ENCODE peak calls at places on chromosomes 12 and 14, in nine cellular contexts. Z is lower lobe of right lung, L is mucosa of descending colon, I is BE2C, F is foreskin keratinocyte, R is adipocyte, Q is ovary, V is body of pancreas, O is cardiac muscle cell. T is an unnamed sample. For H3K4me1, the result is how much of the 10 kb centered on the place peaks cover.

GRCh38 chr12:93982847-93983315 is 165.5 kb upstream of the PLXNC1 start:
- DNase-seq in F (peak), Q (no peak), I (no peak), Z (no peak), L (no peak), V (no peak), O (peak), R (peak), T (no peak)

GRCh38 chr14:94483071-94483451 is 7.1 kb upstream of the SERPINA9 start:
- DNase-seq in Q (no peak), I (no peak), L (no peak), V (no peak), R (no peak), F (no peak), O (no peak), Z (no peak), T (no peak)

GRCh38 chr14:50823763-50824636 is 7.0 kb downstream of the NIN start:
- DNase-seq in O (no peak), L (no peak), I (no peak), V (peak), F (no peak), Q (no peak), Z (no peak), R (no peak), T (peak)

GRCh38 chr12:128007250-128007649 is 259.7 kb upstream of the TMEM132C start:
- DNase-seq in V (no peak), Q (no peak), Z (no peak), I (no peak), R (no peak), O (no peak), L (no peak), F (no peak), T (no peak)

GRCh38 chr12:90977224-90977623 is 22.2 kb upstream of the CCER1 start:
- DNase-seq in V (no peak), L (no peak), R (peak), F (no peak), Z (no peak), Q (no peak), I (no peak), O (no peak), T (no peak)

GRCh38 chr14:20757963-20758362 is 10.2 kb upstream of the EDDM3B start:
- DNase-seq in R (no peak), O (no peak), V (peak), Z (peak), F (no peak), I (no peak), L (no peak), Q (no peak), T (peak)

GRCh38 chr12:85831327-85831990 is 4.8 kb downstream of the RASSF9 start:
- DNase-seq in L (no peak), O (no peak), Z (no peak), R (no peak), Q (no peak), V (no peak), I (no peak), F (no peak), T (no peak)

GRCh38 chr12:115322275-115322674 is 638.3 kb upstream of the TBX3 start:
- DNase-seq in R (peak), V (no peak), O (peak), L (no peak), Z (no peak), Q (no peak), F (peak), I (no peak), T (no peak)

GRCh38 chr14:79581912-79582576 is 629.3 kb downstream of the DIO2 start:
- DNase-seq in Q (no peak), Z (no peak), L (no peak), O (no peak), F (no peak), I (no peak), R (peak), V (no peak), T (no peak)

GRCh38 chr14:71469936-71470335 is 462.3 kb upstream of the RGS6 start:
- DNase-seq in F (no peak), Z (no peak), V (no peak), Q (no peak), O (no peak), R (no peak), L (no peak), I (no peak), T (no peak)

GRCh38 chr14:93032301-93032929 is 83.3 kb downstream of the ITPK1 start:
- DNase-seq in O (no peak), F (no peak), Q (no peak), I (no peak), V (no peak), Z (peak), L (no peak), R (no peak), T (no peak)

GRCh38 chr14:77040059-77040308 is 11.5 kb upstream of the IRF2BPL start:
- DNase-seq in O (no peak), Z (no peak), R (no peak), L (no peak), Q (no peak), F (no peak), V (no peak), I (no peak), T (no peak)

GRCh38 chr12:15706010-15706676 is 83.0 kb downstream of the EPS8 start:
- DNase-seq in O (no peak), R (no peak), V (peak), I (no peak), L (peak), Q (no peak), F (no peak), Z (peak), T (no peak)

GRCh38 chr14:65287264-65288131 is 125.0 kb upstream of the FUT8 start:
- DNase-seq in Z (no peak), F (no peak), L (peak), V (no peak), R (no peak), O (no peak), I (no peak), Q (no peak), T (peak)

GRCh38 chr12:27277846-27278260 is 33.8 kb downstream of the STK38L start:
- DNase-seq in V (peak), F (peak), Q (no peak), Z (no peak), R (peak), I (no peak), O (peak), L (no peak), T (no peak)

DNA sequence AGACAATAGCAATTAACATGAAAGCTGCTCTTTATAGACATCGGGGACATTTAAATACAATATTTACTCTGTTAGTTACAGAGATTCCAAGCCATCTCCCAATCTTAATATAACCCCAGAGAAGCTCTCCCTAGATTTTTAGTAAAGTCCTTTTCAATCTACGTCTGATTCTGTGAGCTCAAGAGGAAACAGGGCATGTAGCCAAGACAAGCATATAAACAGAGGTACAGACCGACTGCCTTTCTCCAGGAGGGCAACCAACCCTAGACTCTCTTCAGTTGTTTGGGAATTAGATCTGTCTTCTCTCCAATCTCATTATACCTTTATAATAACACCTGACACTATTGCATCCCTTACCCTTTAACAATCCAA is 57.4 kb downstream of the TMTC1 start:
- DNase-seq in Z (no peak), F (no peak), O (peak), I (no peak), V (no peak), L (no peak), Q (no peak), R (peak), T (no peak)
- H3K4me1 ChIP-seq in Z (under half), F (under half), O (under half), I (under half), V (under half), L (under half), Q (under half), R (under half), T (under half)

GRCh38 chr14:59213368-59214315 is 25.2 kb downstream of the DAAM1 start:
- DNase-seq in O (no peak), Q (no peak), L (no peak), I (no peak), V (no peak), F (no peak), Z (no peak), R (peak), T (no peak)

GRCh38 chr14:59214702-59215302 is 26.3 kb downstream of the DAAM1 start:
- DNase-seq in Q (no peak), F (no peak), R (no peak), L (no peak), O (no peak), Z (no peak), V (no peak), I (no peak), T (no peak)

GRCh38 chr14:59215353-59215752 is 26.9 kb downstream of the DAAM1 start:
- DNase-seq in I (no peak), F (no peak), V (peak), L (peak), R (no peak), Q (peak), O (peak), Z (peak), T (no peak)

GRCh38 chr14:59215757-59216156 is 27.3 kb downstream of the DAAM1 start:
- DNase-seq in I (no peak), R (no peak), O (no peak), Z (no peak), Q (no peak), F (no peak), L (no peak), V (no peak), T (no peak)

GRCh38 chr14:59217011-59217410 is 28.5 kb downstream of the DAAM1 start:
- DNase-seq in V (no peak), Z (no peak), Q (no peak), L (no peak), R (no peak), O (no peak), I (no peak), F (no peak), T (no peak)
- H3K4me1 ChIP-seq in V (under half), Z (half or more), Q (under half), L (under half), R (under half), O (under half), I (under half), F (under half), T (under half)

GRCh38 chr14:103714063-103714724 is 1.1 kb downstream of the XRCC3 start:
- DNase-seq in V (no peak), F (no peak), Z (no peak), L (no peak), R (no peak), Q (no peak), I (no peak), O (no peak), T (no peak)

GRCh38 chr14:103716091-103716801 is 636 bp downstream of the ZFYVE21 start:
- DNase-seq in Z (peak), F (no peak), O (peak), V (no peak), I (no peak), Q (peak), R (peak), L (peak), T (no peak)

GRCh38 chr14:103716899-103717411 is 1.3 kb downstream of the ZFYVE21 start:
- DNase-seq in Z (no peak), O (no peak), V (no peak), L (no peak), F (no peak), I (no peak), Q (no peak), R (no peak), T (no peak)

GRCh38 chr14:103713304-103714062 is 1.8 kb downstream of the XRCC3 start:
- DNase-seq in F (no peak), Q (no peak), I (no peak), Z (no peak), L (no peak), V (no peak), O (no peak), R (no peak), T (no peak)

DNA sequence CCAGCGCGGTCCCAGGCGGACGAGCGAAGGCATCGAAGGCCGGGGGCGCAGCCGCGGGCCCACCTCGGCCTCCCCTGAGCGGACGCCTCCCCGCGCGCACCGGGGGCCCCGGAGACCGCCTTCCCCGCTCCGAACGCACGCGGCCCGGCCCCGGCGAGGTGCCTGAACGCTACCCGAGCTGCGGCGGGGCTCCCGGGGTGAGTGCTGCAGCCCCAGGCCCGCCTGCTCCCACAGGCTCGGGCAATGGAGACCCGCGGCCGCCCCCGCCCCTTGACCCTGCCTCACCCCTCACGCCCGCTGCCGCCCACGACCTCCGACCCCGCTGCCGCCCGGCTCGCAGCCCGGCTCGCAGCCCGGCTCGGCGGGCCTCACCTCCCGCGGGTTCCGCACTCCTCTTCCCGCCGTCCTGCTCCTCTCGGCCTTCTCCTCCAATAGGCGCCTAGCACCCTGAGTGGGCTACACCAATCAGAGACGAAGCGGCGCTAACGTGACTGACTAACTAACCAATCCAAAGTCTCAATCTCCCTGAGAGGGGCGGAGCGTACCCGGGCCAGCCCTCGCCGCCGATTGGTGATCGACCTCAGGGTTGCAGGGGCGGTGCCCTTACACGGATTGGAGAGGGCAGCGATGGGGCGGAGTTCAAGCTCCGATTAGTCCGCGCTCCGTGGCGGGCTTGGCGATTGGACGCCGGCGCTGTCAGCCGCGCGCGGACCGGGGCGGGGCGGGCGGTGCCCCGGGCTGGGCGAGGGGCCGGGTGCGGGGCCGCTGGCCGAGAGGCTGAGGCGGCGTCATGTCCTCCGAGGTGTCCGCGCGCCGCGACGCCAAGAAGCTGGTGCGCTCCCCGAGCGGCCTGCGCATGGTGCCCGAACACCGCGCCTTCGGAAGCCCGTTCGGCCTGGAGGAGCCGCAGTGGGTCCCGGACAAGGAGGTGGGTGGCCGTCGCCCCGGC is at the start of the genes XRCC3 and ZFYVE21:
- DNase-seq in Q (peak), F (peak), R (peak), L (peak), Z (peak), V (peak), I (peak), O (peak), T (peak)
- H3K4me1 ChIP-seq in Q (under half), F (under half), R (under half), L (under half), Z (half or more), V (half or more), I (under half), O (under half), T (under half)

GRCh38 chr12:53233671-53234091 is 1.7 kb upstream of the RARG start:
- DNase-seq in L (no peak), Z (peak), V (no peak), F (no peak), Q (no peak), R (peak), I (no peak), O (no peak), T (no peak)
- H3K4me1 ChIP-seq in L (under half), Z (under half), V (under half), F (under half), Q (under half), R (under half), I (under half), O (under half), T (half or more)

GRCh38 chr12:57456737-57457490 is 1.8 kb downstream of the INHBE start:
- DNase-seq in I (no peak), O (no peak), Z (no peak), Q (no peak), L (no peak), V (no peak), F (no peak), R (no peak), T (no peak)
- H3K4me1 ChIP-seq in I (under half), O (under half), Z (under half), Q (under half), L (under half), V (under half), F (under half), R (under half), T (under half)

DNA sequence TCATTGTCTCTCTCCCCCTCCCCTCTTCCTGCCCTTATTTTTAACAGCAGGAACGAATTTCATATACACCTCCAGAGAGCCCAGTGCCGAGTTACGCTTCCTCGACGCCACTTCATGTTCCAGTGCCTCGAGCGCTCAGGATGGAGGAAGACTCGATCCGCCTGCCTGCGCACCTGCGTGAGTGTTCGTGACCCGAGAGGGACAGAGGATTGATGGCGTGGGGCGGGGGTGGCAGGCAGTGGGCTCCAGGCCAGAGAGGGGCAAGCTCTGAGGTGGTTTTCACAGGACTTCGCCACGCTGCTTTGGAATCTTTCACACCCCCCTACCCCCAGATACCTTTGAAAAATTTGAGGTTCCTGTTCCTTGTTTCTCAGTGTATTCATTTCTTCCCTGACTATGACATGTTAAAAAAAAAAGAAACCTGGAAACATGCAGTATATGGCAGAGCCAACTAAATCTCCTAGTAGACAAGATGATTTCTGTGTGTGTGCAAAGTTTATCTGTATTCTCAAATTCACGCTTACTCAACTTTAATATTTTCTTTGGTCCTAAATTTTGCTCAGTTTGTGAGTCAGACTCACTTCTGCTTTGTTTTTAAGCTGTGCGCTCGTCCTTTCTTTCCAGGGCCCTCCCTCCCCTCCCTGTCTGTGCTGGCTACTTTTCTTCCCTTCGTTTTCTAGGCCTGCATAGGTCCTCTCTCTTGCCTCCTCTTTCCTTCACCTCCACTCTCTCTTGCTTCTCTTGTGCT is 103.1 kb downstream of the ETV6 start:
- DNase-seq in L (no peak), O (no peak), R (no peak), Z (no peak), V (no peak), Q (no peak), F (no peak), I (no peak), T (no peak)
- H3K4me1 ChIP-seq in L (under half), O (under half), R (under half), Z (under half), V (under half), Q (under half), F (under half), I (under half), T (under half)

GRCh38 chr12:64624035-64624434 is 13.7 kb downstream of the RASSF3 start:
- DNase-seq in Z (no peak), R (no peak), O (no peak), L (no peak), Q (no peak), V (no peak), F (no peak), I (no peak), T (no peak)
- H3K4me1 ChIP-seq in Z (half or more), R (under half), O (under half), L (under half), Q (under half), V (under half), F (under half), I (under half), T (half or more)